ENCODE peak calls at places on chromosomes 1 and 21, in six cellular contexts. One of them, this sample, is unnamed.

GRCh38 chr1:17513131-17513530 is 26.4 kb upstream of the ARHGEF10L start:
- DNase-seq in sigmoid colon: no peak
- DNase-seq in HCT116: no peak
- DNase-seq in vagina: no peak
- DNase-seq in K562: no peak
- DNase-seq in stomach: no peak
- DNase-seq in this sample: no peak

GRCh38 chr1:228445867-228446584 is 29.4 kb upstream of the TRIM17 start:
- DNase-seq in HCT116: no peak
- DNase-seq in K562: no peak
- DNase-seq in sigmoid colon: no peak
- DNase-seq in vagina: no peak
- DNase-seq in stomach: no peak
- DNase-seq in this sample: no peak

GRCh38 chr1:93340090-93340489 is 5.6 kb upstream of the DR1 start:
- DNase-seq in HCT116: no peak
- DNase-seq in K562: no peak
- DNase-seq in sigmoid colon: no peak
- DNase-seq in vagina: no peak
- DNase-seq in stomach: no peak
- DNase-seq in this sample: no peak

GRCh38 chr1:143735764-143736461 is 235.9 kb downstream of the FAM72C start:
- DNase-seq in stomach: no peak
- DNase-seq in HCT116: no peak
- DNase-seq in sigmoid colon: no peak
- DNase-seq in K562: no peak
- DNase-seq in vagina: no peak
- DNase-seq in this sample: no peak

GRCh38 chr1:51861669-51862068 is 16.9 kb downstream of the NRDC start:
- DNase-seq in K562: no peak
- DNase-seq in sigmoid colon: no peak
- DNase-seq in HCT116: no peak
- DNase-seq in stomach: no peak
- DNase-seq in vagina: no peak
- DNase-seq in this sample: no peak

GRCh38 chr1:59008599-59009347 is 224.9 kb upstream of the JUN start:
- DNase-seq in K562: no peak
- DNase-seq in sigmoid colon: no peak
- DNase-seq in vagina: peak
- DNase-seq in stomach: no peak
- DNase-seq in HCT116: no peak
- DNase-seq in this sample: no peak

GRCh38 chr1:42221952-42222606 is 57.5 kb upstream of the GUCA2A start:
- DNase-seq in sigmoid colon: no peak
- DNase-seq in HCT116: no peak
- DNase-seq in K562: peak
- DNase-seq in vagina: no peak
- DNase-seq in stomach: no peak
- DNase-seq in this sample: no peak

GRCh38 chr21:16285646-16286223 is 556.0 kb downstream of the USP25 start:
- DNase-seq in stomach: no peak
- DNase-seq in HCT116: no peak
- DNase-seq in K562: no peak
- DNase-seq in sigmoid colon: no peak
- DNase-seq in vagina: no peak
- DNase-seq in this sample: no peak

GRCh38 chr1:46053734-46054133 is 78.7 kb downstream of the PIK3R3 start:
- DNase-seq in stomach: no peak
- DNase-seq in K562: no peak
- DNase-seq in sigmoid colon: no peak
- DNase-seq in vagina: no peak
- DNase-seq in HCT116: no peak
- DNase-seq in this sample: no peak

GRCh38 chr1:93720931-93721614 is 39.4 kb upstream of the BCAR3 start:
- DNase-seq in HCT116: no peak
- DNase-seq in K562: no peak
- DNase-seq in vagina: no peak
- DNase-seq in stomach: no peak
- DNase-seq in sigmoid colon: no peak
- DNase-seq in this sample: no peak

GRCh38 chr21:42398414-42399030 is 2.7 kb upstream of the TMPRSS3 start:
- DNase-seq in vagina: no peak
- DNase-seq in K562: no peak
- DNase-seq in HCT116: no peak
- DNase-seq in sigmoid colon: no peak
- DNase-seq in stomach: no peak
- DNase-seq in this sample: no peak

DNA sequence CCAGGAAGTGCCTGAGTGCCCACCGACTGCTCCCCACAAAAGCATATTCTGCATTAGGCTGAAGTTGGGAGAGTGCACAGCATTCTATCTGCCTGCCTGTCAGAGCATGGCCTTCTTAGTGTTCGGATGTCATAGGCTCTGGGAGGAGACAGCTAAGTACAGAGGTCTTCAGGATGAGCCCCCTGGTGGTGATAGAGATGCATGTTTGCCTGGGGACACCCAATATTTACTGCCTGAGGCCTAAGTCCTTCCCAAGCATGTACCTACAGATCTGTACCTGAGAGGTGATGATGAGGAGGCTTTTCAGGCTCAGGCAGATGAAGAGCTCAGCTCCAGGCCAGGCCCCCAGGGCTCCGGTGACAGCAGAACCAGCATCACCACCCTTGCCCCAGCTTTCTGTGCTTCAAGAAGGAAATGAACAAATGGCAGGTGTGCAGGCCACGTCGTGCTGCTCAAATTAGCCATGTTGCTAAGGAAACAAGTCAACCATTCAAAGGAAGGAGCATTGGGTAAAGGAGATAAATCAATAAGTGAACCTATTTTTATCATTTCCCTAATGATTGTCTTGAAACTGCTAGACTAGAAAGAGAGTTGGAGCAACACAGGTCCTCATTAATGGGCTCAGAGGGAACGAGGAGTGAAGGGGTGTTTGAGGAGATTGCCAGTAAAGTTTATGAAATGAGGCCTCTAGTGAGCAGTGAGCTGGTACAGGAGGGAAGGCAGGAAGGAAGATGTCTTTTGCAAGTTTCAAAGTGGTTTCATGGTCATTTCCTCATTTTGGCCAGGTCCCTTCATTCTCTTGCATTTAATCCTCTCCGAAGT is 21.2 kb downstream of the CACNA1E start:
- DNase-seq in K562: peak
- DNase-seq in vagina: no peak
- DNase-seq in HCT116: peak
- DNase-seq in stomach: no peak
- DNase-seq in sigmoid colon: no peak
- DNase-seq in this sample: no peak
- TF ChIP-seq CTCF in K562: peak
- TF ChIP-seq CTCF in vagina: no peak
- TF ChIP-seq CTCF in HCT116: peak
- TF ChIP-seq CTCF in stomach: no peak
- TF ChIP-seq CTCF in sigmoid colon: no peak
- TF ChIP-seq CTCF in this sample: no peak

DNA sequence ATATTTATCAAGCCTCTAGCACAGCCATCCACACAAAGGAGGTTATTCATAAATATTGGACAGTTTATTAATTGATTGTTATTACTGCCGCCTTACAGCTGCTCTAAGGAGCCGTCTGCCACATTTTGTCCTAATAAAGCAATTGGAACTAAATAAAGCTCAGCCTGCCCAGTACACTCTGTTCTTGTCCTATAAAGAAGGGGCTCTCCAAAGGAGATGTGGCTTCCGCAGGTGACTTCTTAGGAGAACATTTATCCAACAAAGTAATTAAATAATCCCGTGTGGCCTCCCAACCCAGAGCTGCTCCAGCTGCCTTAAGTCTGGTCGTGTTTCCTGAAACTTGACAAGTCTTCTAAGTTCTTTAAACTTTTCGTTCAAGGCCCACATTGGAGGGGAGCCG is 497.7 kb downstream of the NPHP4 start:
- DNase-seq in K562: no peak
- DNase-seq in vagina: no peak
- DNase-seq in HCT116: no peak
- DNase-seq in stomach: no peak
- DNase-seq in sigmoid colon: no peak
- DNase-seq in this sample: peak
- TF ChIP-seq POLR2AphosphoS5 in K562: no peak
- TF ChIP-seq POLR2AphosphoS5 in vagina: no peak
- TF ChIP-seq POLR2AphosphoS5 in HCT116: no peak
- TF ChIP-seq POLR2AphosphoS5 in stomach: no peak
- TF ChIP-seq POLR2AphosphoS5 in sigmoid colon: peak
- TF ChIP-seq POLR2AphosphoS5 in this sample: peak

GRCh38 chr1:41020654-41021053 is 871 bp downstream of the SLFNL1 start:
- DNase-seq in K562: no peak
- DNase-seq in sigmoid colon: no peak
- DNase-seq in HCT116: no peak
- DNase-seq in vagina: no peak
- DNase-seq in stomach: no peak
- DNase-seq in this sample: no peak

GRCh38 chr1:41021526-41022308 is at the start of gene SLFNL1:
- DNase-seq in HCT116: no peak
- DNase-seq in sigmoid colon: no peak
- DNase-seq in stomach: no peak
- DNase-seq in vagina: no peak
- DNase-seq in K562: no peak
- DNase-seq in this sample: no peak

GRCh38 chr1:41020109-41020576 is 1.4 kb downstream of the SLFNL1 start:
- DNase-seq in K562: no peak
- DNase-seq in HCT116: no peak
- DNase-seq in stomach: no peak
- DNase-seq in vagina: no peak
- DNase-seq in sigmoid colon: no peak
- DNase-seq in this sample: no peak

GRCh38 chr1:41023279-41023990 is 1.9 kb upstream of the SLFNL1 start:
- DNase-seq in HCT116: no peak
- DNase-seq in stomach: no peak
- DNase-seq in sigmoid colon: no peak
- DNase-seq in K562: peak
- DNase-seq in vagina: no peak
- DNase-seq in this sample: no peak

DNA sequence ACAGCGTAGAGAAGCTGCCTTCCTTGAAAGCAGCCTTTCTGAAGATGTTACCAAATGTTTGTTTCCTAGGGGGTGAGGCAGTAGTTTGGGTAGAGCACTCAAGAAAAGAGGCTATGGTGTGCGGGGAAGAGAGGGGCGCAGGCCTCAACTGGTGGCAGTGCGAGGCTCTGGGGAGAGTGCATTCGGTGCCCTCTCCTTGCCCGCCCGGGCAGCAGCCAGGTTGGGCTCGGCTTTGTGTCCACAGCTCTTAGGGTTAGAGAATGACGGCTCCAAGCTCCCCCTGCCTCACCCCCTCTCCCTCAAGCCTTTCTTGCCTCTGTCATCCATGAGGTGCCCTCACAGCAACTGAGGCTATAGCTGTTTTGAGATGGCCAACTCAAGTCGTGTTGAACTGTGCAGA is 899 bp upstream of the SLFNL1 start:
- DNase-seq in vagina: no peak
- DNase-seq in sigmoid colon: no peak
- DNase-seq in stomach: no peak
- DNase-seq in HCT116: no peak
- DNase-seq in K562: no peak
- DNase-seq in this sample: no peak
- TF ChIP-seq POLR2A in vagina: no peak
- TF ChIP-seq POLR2A in sigmoid colon: no peak
- TF ChIP-seq POLR2A in stomach: no peak
- TF ChIP-seq POLR2A in HCT116: no peak
- TF ChIP-seq POLR2A in K562: no peak
- TF ChIP-seq POLR2A in this sample: no peak

GRCh38 chr1:86753700-86754099 is 49.3 kb downstream of the SH3GLB1 start:
- DNase-seq in HCT116: peak
- DNase-seq in vagina: no peak
- DNase-seq in sigmoid colon: no peak
- DNase-seq in K562: no peak
- DNase-seq in stomach: no peak
- DNase-seq in this sample: no peak
- TF ChIP-seq CTCF in HCT116: no peak
- TF ChIP-seq CTCF in vagina: no peak
- TF ChIP-seq CTCF in sigmoid colon: no peak
- TF ChIP-seq CTCF in K562: peak
- TF ChIP-seq CTCF in stomach: no peak
- TF ChIP-seq CTCF in this sample: no peak

GRCh38 chr1:18949689-18950414 is 6.6 kb downstream of the IFFO2 start:
- DNase-seq in vagina: no peak
- DNase-seq in sigmoid colon: peak
- DNase-seq in stomach: no peak
- DNase-seq in HCT116: no peak
- DNase-seq in K562: no peak
- DNase-seq in this sample: no peak

GRCh38 chr1:18950415-18951026 is 6.0 kb downstream of the IFFO2 start:
- DNase-seq in vagina: no peak
- DNase-seq in K562: no peak
- DNase-seq in stomach: no peak
- DNase-seq in HCT116: no peak
- DNase-seq in sigmoid colon: peak
- DNase-seq in this sample: peak

GRCh38 chr1:18948048-18948912 is 8.2 kb downstream of the IFFO2 start:
- DNase-seq in vagina: no peak
- DNase-seq in HCT116: no peak
- DNase-seq in stomach: no peak
- DNase-seq in sigmoid colon: peak
- DNase-seq in K562: no peak
- DNase-seq in this sample: no peak

GRCh38 chr1:18947570-18947969 is 8.9 kb downstream of the IFFO2 start:
- DNase-seq in K562: no peak
- DNase-seq in vagina: no peak
- DNase-seq in stomach: no peak
- DNase-seq in sigmoid colon: no peak
- DNase-seq in HCT116: no peak
- DNase-seq in this sample: no peak

GRCh38 chr1:18948913-18949688 is 7.4 kb downstream of the IFFO2 start:
- DNase-seq in K562: no peak
- DNase-seq in stomach: peak
- DNase-seq in sigmoid colon: peak
- DNase-seq in HCT116: no peak
- DNase-seq in vagina: no peak
- DNase-seq in this sample: peak
- TF ChIP-seq POLR2AphosphoS5 in K562: no peak
- TF ChIP-seq POLR2AphosphoS5 in stomach: no peak
- TF ChIP-seq POLR2AphosphoS5 in sigmoid colon: no peak
- TF ChIP-seq POLR2AphosphoS5 in HCT116: no peak
- TF ChIP-seq POLR2AphosphoS5 in vagina: peak
- TF ChIP-seq POLR2AphosphoS5 in this sample: no peak

GRCh38 chr1:27057389-27057788 is 44.7 kb upstream of the TENT5B start:
- DNase-seq in K562: no peak
- DNase-seq in sigmoid colon: no peak
- DNase-seq in stomach: no peak
- DNase-seq in HCT116: no peak
- DNase-seq in vagina: no peak
- DNase-seq in this sample: no peak

GRCh38 chr1:27057801-27058647 is 45.4 kb upstream of the TENT5B start:
- DNase-seq in sigmoid colon: no peak
- DNase-seq in K562: no peak
- DNase-seq in HCT116: no peak
- DNase-seq in vagina: no peak
- DNase-seq in stomach: no peak
- DNase-seq in this sample: no peak

GRCh38 chr1:27053977-27054376 is 41.3 kb upstream of the TENT5B start:
- DNase-seq in vagina: no peak
- DNase-seq in sigmoid colon: no peak
- DNase-seq in K562: peak
- DNase-seq in HCT116: no peak
- DNase-seq in stomach: no peak
- DNase-seq in this sample: no peak

GRCh38 chr1:27052527-27052926 is 39.9 kb upstream of the TENT5B start:
- DNase-seq in vagina: no peak
- DNase-seq in K562: peak
- DNase-seq in sigmoid colon: no peak
- DNase-seq in HCT116: no peak
- DNase-seq in stomach: no peak
- DNase-seq in this sample: no peak

GRCh38 chr1:27054381-27054780 is 41.7 kb upstream of the TENT5B start:
- DNase-seq in vagina: no peak
- DNase-seq in HCT116: no peak
- DNase-seq in sigmoid colon: no peak
- DNase-seq in K562: peak
- DNase-seq in stomach: no peak
- DNase-seq in this sample: no peak
- TF ChIP-seq POLR2A in vagina: no peak
- TF ChIP-seq POLR2A in HCT116: no peak
- TF ChIP-seq POLR2A in sigmoid colon: no peak
- TF ChIP-seq POLR2A in K562: no peak
- TF ChIP-seq POLR2A in stomach: no peak
- TF ChIP-seq POLR2A in this sample: no peak

This sample was measured in prostate gland.